ENCODE peak calls at places on chromosomes 6 and 20, in six cellular contexts. U is fibroblast of mammary gland, O is upper lobe of right lung, Y is KG1, W is small intestine, P is adrenal gland. B is an unnamed sample.

GRCh38 chr20:46647469-46647868 is 3.8 kb downstream of the SLC13A3 start:
- DNase-seq in P (no peak), Y (no peak), O (no peak), W (no peak), U (no peak), B (no peak)

GRCh38 chr20:3550857-3551256 is 80.0 kb downstream of the ATRN start:
- DNase-seq in U (no peak), Y (no peak), W (no peak), P (no peak), O (no peak), B (no peak)

GRCh38 chr6:23176883-23177282 is 607.5 kb downstream of the HDGFL1 start:
- DNase-seq in U (no peak), W (no peak), Y (no peak), O (no peak), P (no peak), B (no peak)

GRCh38 chr6:36655073-36655847 is 23.3 kb upstream of the CDKN1A start:
- DNase-seq in P (no peak), Y (no peak), U (no peak), W (no peak), O (no peak), B (peak; percentile 30)

GRCh38 chr20:3751664-3752385 is 15.7 kb downstream of the ADISSP start:
- DNase-seq in O (peak; percentile 84), P (peak; percentile 70), Y (no peak), W (peak; percentile 72), U (no peak), B (no peak)

GRCh38 chr6:77457720-77458349 is 5.5 kb downstream of the HTR1B start:
- DNase-seq in O (no peak), Y (peak; percentile 8), U (peak; percentile 97), P (peak; percentile 80), W (peak; percentile 55), B (peak; percentile 92)

GRCh38 chr6:154479388-154480143 is 30.9 kb downstream of the CNKSR3 start:
- DNase-seq in Y (no peak), O (no peak), P (no peak), U (peak; percentile 56), W (no peak), B (peak; percentile 62)

GRCh38 chr6:29665942-29666825 is 9.3 kb downstream of the MOG start:
- DNase-seq in O (no peak), Y (no peak), W (no peak), P (no peak), U (no peak), B (no peak)

GRCh38 chr6:85641916-85642773 is 541 bp downstream of the SYNCRIP start:
- DNase-seq in P (peak; percentile 63), W (peak; percentile 65), U (peak; percentile 36), O (peak; percentile 86), Y (peak; percentile 35), B (peak; percentile 45)

GRCh38 chr6:50093116-50093937 is 43.6 kb upstream of the DEFB112 start:
- DNase-seq in Y (no peak), U (no peak), O (no peak), W (no peak), P (no peak), B (no peak)

GRCh38 chr20:63049561-63050221 is 42.9 kb upstream of the BHLHE23 start:
- DNase-seq in U (no peak), P (no peak), O (no peak), Y (no peak), W (no peak), B (no peak)

GRCh38 chr6:15736023-15736696 is 73.3 kb upstream of the DTNBP1 start:
- DNase-seq in O (no peak), U (no peak), W (no peak), P (no peak), Y (no peak), B (no peak)

GRCh38 chr6:100342830-100343229 is 121.9 kb downstream of the SIM1 start:
- DNase-seq in U (no peak), Y (no peak), P (no peak), W (no peak), O (no peak), B (peak; percentile 76)

GRCh38 chr20:38007526-38007925 is 25.7 kb downstream of the TTI1 start:
- DNase-seq in U (no peak), O (no peak), Y (no peak), P (no peak), W (no peak), B (no peak)

GRCh38 chr6:125188037-125188436 is 34.5 kb downstream of the TPD52L1 start:
- DNase-seq in U (peak; percentile 68), W (no peak), O (no peak), P (no peak), Y (no peak), B (peak; percentile 47)

GRCh38 chr6:41519305-41519747 is 26.9 kb upstream of the FOXP4 start:
- DNase-seq in O (no peak), P (no peak), Y (no peak), U (no peak), W (peak; percentile 85), B (no peak)

GRCh38 chr20:47350181-47350550 is 6.3 kb downstream of the ZMYND8 start:
- DNase-seq in Y (no peak), O (no peak), P (no peak), U (no peak), W (no peak), B (no peak)

GRCh38 chr20:41178904-41179432 is 41.6 kb downstream of the PLCG1 start:
- DNase-seq in U (no peak), Y (no peak), O (no peak), W (no peak), P (no peak), B (no peak)

GRCh38 chr6:137323860-137324259 is 104.7 kb upstream of the IFNGR1 start:
- DNase-seq in O (no peak), Y (no peak), W (no peak), U (no peak), P (no peak), B (no peak)

GRCh38 chr6:166344240-166344639 is 1.9 kb upstream of the SFT2D1 start:
- DNase-seq in Y (no peak), P (no peak), U (no peak), W (no peak), O (no peak), B (no peak)

GRCh38 chr6:149846321-149846720 is 17.8 kb downstream of the LRP11 start:
- DNase-seq in W (no peak), U (peak; percentile 95), O (peak; percentile 83), Y (no peak), P (peak; percentile 79), B (peak; percentile 89)

GRCh38 chr6:11785953-11786579 is 7.5 kb upstream of the ADTRP start:
- DNase-seq in U (no peak), O (no peak), P (no peak), W (peak; percentile 92), Y (no peak), B (no peak)

GRCh38 chr6:52399511-52400315 is 20.4 kb upstream of the EFHC1 start:
- DNase-seq in O (no peak), P (peak; percentile 47), W (peak; percentile 74), U (peak; percentile 75), Y (peak; percentile 44), B (peak; percentile 80)

GRCh38 chr20:53278555-53278954 is 306.4 kb downstream of the TSHZ2 start:
- DNase-seq in O (no peak), W (no peak), P (no peak), Y (no peak), U (no peak), B (no peak)

B was measured in fibroblast of the aortic adventitia.